ENCODE peak calls at places on chromosome 10, in four cellular contexts. C, Z, A and B are unnamed samples.

GRCh38 chr10:46237815-46238510 is 48.8 kb upstream of the ANTXRL start:
- DNase-seq in C (no peak), Z (no peak), A (no peak), B (no peak)

GRCh38 chr10:5416981-5417380 is 4.6 kb downstream of the NET1 start:
- DNase-seq in C (no peak), Z (no peak), A (no peak), B (no peak)

GRCh38 chr10:79380918-79381775 is 33.9 kb downstream of the PPIF start:
- DNase-seq in C (no peak), Z (no peak), A (no peak), B (no peak)

GRCh38 chr10:24731942-24732341 is 8.3 kb upstream of the ARHGAP21 start:
- DNase-seq in C (no peak), Z (no peak), A (no peak), B (no peak)

GRCh38 chr10:78335691-78336401 is 302.2 kb downstream of the RPS24 start:
- DNase-seq in C (no peak), Z (no peak), A (no peak), B (no peak)

GRCh38 chr10:5514226-5514881 is 10.4 kb upstream of the CALML3 start:
- DNase-seq in C (no peak), Z (no peak), A (no peak), B (no peak)

GRCh38 chr10:99841746-99842145 is 59.3 kb downstream of the ABCC2 start:
- DNase-seq in C (no peak), Z (no peak), A (no peak), B (no peak)

GRCh38 chr10:31929260-31929985 is 792 bp upstream of the ARHGAP12 start:
- DNase-seq in C (peak), Z (peak), A (no peak), B (no peak)

GRCh38 chr10:62709200-62709599 is 95.3 kb upstream of the ADO start:
- DNase-seq in C (no peak), Z (no peak), A (no peak), B (no peak)

GRCh38 chr10:31133628-31134302 is 102.1 kb upstream of the ZNF438 start:
- DNase-seq in C (peak), Z (peak), A (peak), B (peak)

GRCh38 chr10:131778842-131779241 is 122.0 kb upstream of the PPP2R2D start:
- DNase-seq in C (no peak), Z (no peak), A (no peak), B (no peak)

GRCh38 chr10:8042032-8042863 is 12.2 kb upstream of the GATA3 start:
- DNase-seq in C (no peak), Z (no peak), A (no peak), B (no peak)

GRCh38 chr10:287814-288213 is 152.6 kb downstream of the ZMYND11 start:
- DNase-seq in C (no peak), Z (peak), A (no peak), B (no peak)

GRCh38 chr10:44757551-44758205 is 153.5 kb upstream of the TMEM72 start:
- DNase-seq in C (no peak), Z (no peak), A (no peak), B (no peak)

GRCh38 chr10:74704629-74705360 is 121.6 kb upstream of the KAT6B start:
- DNase-seq in C (no peak), Z (no peak), A (no peak), B (no peak)

GRCh38 chr10:37314862-37315261 is 189.5 kb downstream of the ANKRD30A start:
- DNase-seq in C (no peak), Z (no peak), A (no peak), B (no peak)

GRCh38 chr10:4661572-4662255 is 164.3 kb upstream of the AKR1E2 start:
- DNase-seq in C (no peak), Z (no peak), A (no peak), B (no peak)

GRCh38 chr10:85862771-85863170 is 503.8 kb downstream of the GRID1 start:
- DNase-seq in C (no peak), Z (no peak), A (no peak), B (no peak)

GRCh38 chr10:15385552-15386455 is 14.7 kb upstream of the FAM171A1 start:
- DNase-seq in C (no peak), Z (no peak), A (no peak), B (no peak)

GRCh38 chr10:63503395-63503794 is 17.8 kb upstream of the REEP3 start:
- DNase-seq in C (no peak), Z (no peak), A (no peak), B (no peak)

GRCh38 chr10:131850490-131850880 is 50.3 kb upstream of the PPP2R2D start:
- DNase-seq in C (no peak), Z (no peak), A (no peak), B (no peak)

GRCh38 chr10:30600005-30600404 is 29.5 kb downstream of the LYZL2 start:
- DNase-seq in C (peak), Z (no peak), A (no peak), B (no peak)

GRCh38 chr10:19719320-19719719 is 96.9 kb upstream of the PLXDC2 start:
- DNase-seq in C (no peak), Z (no peak), A (no peak), B (no peak)

GRCh38 chr10:21337171-21337792 is 188.2 kb downstream of the SKIDA1 start:
- DNase-seq in C (no peak), Z (no peak), A (no peak), B (no peak)
- TF ChIP-seq SPI1 in C (no peak), Z (no peak), A (no peak), B (no peak)

DNA sequence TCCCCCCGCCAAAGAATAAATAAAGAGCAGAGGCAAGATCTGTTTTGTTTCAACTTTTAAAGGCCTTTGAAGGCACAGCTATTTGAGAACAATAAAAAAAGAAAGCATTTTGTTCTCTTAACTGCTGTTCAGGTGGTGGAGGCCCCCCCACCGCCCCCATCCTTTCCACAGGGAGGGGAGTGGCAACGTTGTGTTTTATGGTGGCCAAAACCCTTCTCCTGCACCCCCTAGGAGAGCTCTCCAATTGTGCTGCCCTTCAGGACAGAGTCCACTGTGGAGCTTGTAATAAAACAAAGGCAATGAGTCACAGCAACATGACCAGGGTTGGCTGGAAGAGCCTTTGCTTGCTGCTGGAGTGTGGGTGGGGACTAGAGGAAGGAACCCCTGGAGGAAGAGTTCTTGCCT is 987.9 kb downstream of the KCNMA1 start:
- DNase-seq in C (no peak), Z (no peak), A (no peak), B (no peak)
- TF ChIP-seq SPI1 in C (no peak), Z (no peak), A (no peak), B (no peak)

DNA sequence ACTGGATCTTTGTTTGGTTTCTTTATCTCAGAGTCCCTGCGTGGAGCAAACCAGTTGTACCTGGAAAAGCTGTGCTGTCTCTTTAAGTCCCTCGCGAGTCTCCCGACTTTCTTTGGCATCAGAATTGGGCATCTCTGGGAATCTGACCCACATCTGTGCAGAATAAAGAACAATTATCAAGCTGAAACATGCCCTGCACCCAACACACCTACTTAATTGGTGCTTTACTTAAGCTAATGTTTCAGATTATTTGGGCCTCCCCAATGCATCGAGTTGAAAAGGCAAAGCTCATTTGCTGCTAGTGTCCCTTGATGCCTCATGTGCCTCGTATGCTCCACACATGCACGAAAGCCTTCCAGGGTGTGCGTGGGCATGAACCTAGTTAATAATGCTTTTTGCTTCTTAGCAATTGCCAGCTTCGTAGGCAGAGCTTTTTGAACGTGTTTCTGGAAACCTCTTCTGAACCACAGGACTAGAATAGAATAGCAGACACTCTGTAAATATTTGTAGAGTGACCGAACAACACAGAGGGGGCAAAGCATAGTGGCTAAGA is 26.6 kb upstream of the FGFR2 start:
- DNase-seq in C (no peak), Z (no peak), A (no peak), B (no peak)
- TF ChIP-seq SPI1 in C (no peak), Z (no peak), A (no peak), B (no peak)

GRCh38 chr10:127150136-127150535 is 46.3 kb downstream of the INSYN2A start:
- DNase-seq in C (no peak), Z (no peak), A (no peak), B (no peak)
- TF ChIP-seq SPI1 in C (no peak), Z (no peak), A (no peak), B (no peak)

GRCh38 chr10:69479737-69480412 is 28.6 kb downstream of the TSPAN15 start:
- DNase-seq in C (no peak), Z (no peak), A (no peak), B (no peak)
- TF ChIP-seq SPI1 in C (no peak), Z (no peak), A (no peak), B (no peak)

DNA sequence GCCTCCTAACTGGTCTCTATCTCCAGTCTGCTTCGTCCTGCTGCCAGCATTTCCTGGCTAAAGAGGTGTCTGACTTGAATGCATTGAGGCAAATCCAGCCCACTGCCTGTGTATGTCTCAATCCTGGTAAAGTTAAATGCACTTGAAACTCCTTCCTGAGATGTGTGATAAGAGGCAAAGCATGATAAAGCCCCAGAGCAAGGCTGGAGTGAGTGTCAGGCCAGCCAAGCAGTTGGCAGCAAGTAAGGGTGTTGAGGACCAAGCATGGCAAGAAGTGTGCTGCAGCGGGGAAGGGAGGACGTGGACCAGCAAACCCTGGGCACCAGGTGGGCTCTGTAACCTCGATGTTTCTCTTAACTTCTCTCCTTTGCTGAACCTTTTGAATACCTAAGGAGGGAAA is 29.1 kb downstream of the LRRC18 start:
- DNase-seq in C (no peak), Z (no peak), A (no peak), B (no peak)
- TF ChIP-seq SPI1 in C (no peak), Z (no peak), A (no peak), B (no peak)

DNA sequence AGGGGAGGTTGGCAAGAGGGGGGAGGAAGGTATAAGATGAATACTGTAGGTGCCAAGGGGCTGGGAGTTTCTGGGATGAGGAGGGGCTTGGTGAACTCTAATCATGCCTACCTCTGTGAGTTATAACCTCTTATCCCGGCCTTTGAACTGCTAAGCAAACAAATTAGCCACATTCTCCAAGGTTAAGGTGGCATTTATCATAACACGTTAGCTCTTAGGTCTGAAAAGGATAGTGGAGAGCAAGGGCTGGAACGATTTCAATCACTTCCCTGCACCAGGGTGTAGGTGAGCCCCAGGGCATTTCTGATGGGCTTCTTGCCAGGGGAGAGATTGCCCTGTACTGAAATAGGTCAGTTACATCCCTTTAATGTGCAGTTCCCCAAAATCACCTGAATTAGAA is 28.6 kb upstream of the DMBT1 start:
- DNase-seq in C (no peak), Z (no peak), A (no peak), B (no peak)
- TF ChIP-seq SPI1 in C (no peak), Z (no peak), A (no peak), B (no peak)